ENCODE peak calls at places on chromosomes 2 and 18, in six cellular contexts. H is activated CD8-positive, alpha-beta T cell treated with anti-CD3 and anti-CD28 coated beads for 36 hours; A is gastroesophageal sphincter; E is lower lobe of right lung; U is activated T-cell treated with anti-CD3 and anti-CD28 coated beads, Interleukin-2, amount 50 U/mL, for 72 hours; X is T-cell. S is an unnamed sample.

GRCh38 chr2:237799060-237799428 is 465 bp downstream of the RBM44 start:
- ATAC-seq in H (no peak), A (no peak), E (no peak), U (no peak), X (no peak), S (no peak)

GRCh38 chr2:204272089-204272488 is 273.2 kb upstream of the PARD3B start:
- ATAC-seq in H (no peak), A (peak; percentile 48), E (peak; percentile 43), U (no peak), X (no peak), S (no peak)

GRCh38 chr18:63216497-63216896 is 103.1 kb downstream of the BCL2 start:
- ATAC-seq in H (peak; percentile 18), A (no peak), E (no peak), U (no peak), X (peak; percentile 71), S (no peak)

GRCh38 chr2:148756292-148756975 is 111.9 kb downstream of the EPC2 start:
- ATAC-seq in H (peak; percentile 61), A (no peak), E (no peak), U (peak; percentile 77), X (no peak), S (peak; percentile 73)

GRCh38 chr2:168172071-168172470 is 75.3 kb downstream of the STK39 start:
- ATAC-seq in H (no peak), A (no peak), E (no peak), U (no peak), X (no peak), S (no peak)

GRCh38 chr2:21268197-21268870 is 144.6 kb downstream of the TDRD15 start:
- ATAC-seq in H (no peak), A (no peak), E (peak; percentile 20), U (no peak), X (no peak), S (no peak)

GRCh38 chr2:208266641-208267335 is 733 bp downstream of the PIKFYVE start:
- ATAC-seq in H (no peak), A (peak; percentile 1), E (no peak), U (no peak), X (peak; percentile 13), S (no peak)

GRCh38 chr2:42100696-42101585 is 53.1 kb downstream of the PKDCC start:
- ATAC-seq in H (peak; percentile 5), A (peak; percentile 85), E (peak; percentile 70), U (peak; percentile 17), X (peak; percentile 11), S (peak; percentile 68)

GRCh38 chr2:68237404-68237803 is 14.9 kb downstream of the PPP3R1 start:
- ATAC-seq in H (no peak), A (no peak), E (no peak), U (no peak), X (no peak), S (no peak)

GRCh38 chr2:222160944-222161343 is 137.9 kb downstream of the PAX3 start:
- ATAC-seq in H (no peak), A (no peak), E (no peak), U (no peak), X (no peak), S (no peak)

GRCh38 chr18:49547701-49548100 is 14.2 kb upstream of the LIPG start:
- ATAC-seq in H (no peak), A (no peak), E (no peak), U (no peak), X (no peak), S (no peak)

GRCh38 chr2:196176142-196176738 is 4.9 kb upstream of the STK17B start:
- ATAC-seq in H (peak; percentile 44), A (no peak), E (peak; percentile 2), U (peak; percentile 51), X (peak; percentile 70), S (peak; percentile 49)

GRCh38 chr2:240184656-240185055 is 44.2 kb upstream of the OTOS start:
- ATAC-seq in H (no peak), A (no peak), E (no peak), U (no peak), X (no peak), S (no peak)

GRCh38 chr2:121272596-121272995 is 12.4 kb downstream of the TFCP2L1 start:
- ATAC-seq in H (no peak), A (no peak), E (no peak), U (no peak), X (no peak), S (peak; percentile 95)

GRCh38 chr2:74845217-74845751 is 11.4 kb downstream of the HK2 start:
- ATAC-seq in H (no peak), A (peak; percentile 83), E (peak; percentile 93), U (peak; percentile 46), X (no peak), S (peak; percentile 94)

GRCh38 chr18:74266161-74266560 is 25.6 kb downstream of the CYB5A start:
- ATAC-seq in H (no peak), A (no peak), E (no peak), U (no peak), X (no peak), S (no peak)

GRCh38 chr2:136492901-136493300 is 272.4 kb upstream of the THSD7B start:
- ATAC-seq in H (no peak), A (no peak), E (no peak), U (no peak), X (no peak), S (no peak)

GRCh38 chr2:113061896-113062770 is 3.1 kb downstream of the IL36RN start:
- ATAC-seq in H (no peak), A (no peak), E (no peak), U (no peak), X (no peak), S (no peak)

GRCh38 chr2:65021709-65022108 is 32.5 kb downstream of the SLC1A4 start:
- ATAC-seq in H (no peak), A (no peak), E (no peak), U (no peak), X (no peak), S (no peak)

GRCh38 chr2:17818235-17818634 is 2.0 kb downstream of the MSGN1 start:
- ATAC-seq in H (no peak), A (no peak), E (no peak), U (no peak), X (no peak), S (no peak)

GRCh38 chr2:197215988-197216979 is 94.3 kb downstream of the ANKRD44 start:
- ATAC-seq in H (peak; percentile 50), A (no peak), E (peak; percentile 55), U (peak; percentile 40), X (peak; percentile 20), S (no peak)

GRCh38 chr2:29304399-29304798 is 189.2 kb downstream of the CLIP4 start:
- ATAC-seq in H (no peak), A (no peak), E (no peak), U (no peak), X (no peak), S (no peak)

GRCh38 chr2:222943820-222944219 is 83.0 kb downstream of the ACSL3 start:
- ATAC-seq in H (peak; percentile 65), A (no peak), E (no peak), U (peak; percentile 57), X (no peak), S (peak; percentile 51)

GRCh38 chr2:66443183-66443976 is 8.5 kb downstream of the MEIS1 start:
- ATAC-seq in H (no peak), A (no peak), E (peak; percentile 4), U (no peak), X (no peak), S (no peak)

GRCh38 chr2:48284624-48285212 is 245.2 kb upstream of the STON1 start:
- ATAC-seq in H (no peak), A (no peak), E (no peak), U (no peak), X (no peak), S (no peak)

S was measured in esophagus mucosa.